ENCODE peak calls at places on chromosomes 6 and 20, in eight cellular contexts. T is Ammon's horn; J is mucosa of gallbladder; N is EH; P is glutamatergic neuron; X is HFF-Myc; M is adipocyte; C is stimulated activated CD4-positive, alpha-beta T cell treated with anti-CD3 and anti-CD28 coated beads, Interleukin-2, amount 100 ng/mL, for 24 hours. I is an unnamed sample.
A peak's percentile ranks its signal among the peaks of the same experiment; 100 is the strongest.

GRCh38 chr6:3747100-3747737 is 4.3 kb downstream of the PXDC1 start:
- DNase-seq in T (no peak), J (no peak), N (no peak), P (no peak), X (no peak), M (no peak), C (no peak), I (no peak)

GRCh38 chr6:17820055-17820454 is 113.3 kb upstream of the NUP153 start:
- DNase-seq in T (peak; percentile 39), J (no peak), N (no peak), P (no peak), X (no peak), M (no peak), C (no peak), I (no peak)

GRCh38 chr6:108944707-108945685 is 96.8 kb downstream of the ARMC2 start:
- DNase-seq in T (peak; percentile 72), J (peak; percentile 63), N (peak; percentile 94), P (no peak), X (peak; percentile 55), M (peak; percentile 85), C (no peak), I (peak; percentile 86)

GRCh38 chr20:21511485-21511849 is 2.4 kb downstream of the NKX2-2 start:
- DNase-seq in T (no peak), J (no peak), N (no peak), P (peak; percentile 21), X (no peak), M (no peak), C (no peak), I (no peak)

GRCh38 chr6:6057442-6058053 is 50.8 kb upstream of the NRN1 start:
- DNase-seq in T (peak; percentile 73), J (peak; percentile 14), N (peak; percentile 2), P (no peak), X (peak; percentile 14), M (peak; percentile 7), C (no peak), I (peak; percentile 52)

GRCh38 chr20:49398401-49399144 is 83.9 kb downstream of the KCNB1 start:
- DNase-seq in T (no peak), J (no peak), N (no peak), P (no peak), X (no peak), M (no peak), C (no peak), I (no peak)

GRCh38 chr6:7725849-7726415 is at the start of gene BMP6:
- DNase-seq in T (peak; percentile 90), J (peak; percentile 86), N (peak; percentile 83), P (peak; percentile 86), X (no peak), M (peak; percentile 94), C (peak; percentile 49), I (peak; percentile 97)

GRCh38 chr20:23939063-23939462 is 49.5 kb downstream of the GGTLC1 start:
- DNase-seq in T (no peak), J (no peak), N (no peak), P (no peak), X (no peak), M (no peak), C (no peak), I (no peak)

GRCh38 chr6:30542915-30543314 is 13.4 kb downstream of the GNL1 start:
- DNase-seq in T (no peak), J (no peak), N (peak; percentile 24), P (no peak), X (no peak), M (no peak), C (no peak), I (no peak)

GRCh38 chr6:154791561-154792317 is 58.5 kb downstream of the SCAF8 start:
- DNase-seq in T (no peak), J (no peak), N (peak; percentile 70), P (no peak), X (no peak), M (peak; percentile 49), C (no peak), I (peak; percentile 16)

GRCh38 chr20:10654630-10655029 is 19.2 kb downstream of the JAG1 start:
- DNase-seq in T (peak; percentile 61), J (no peak), N (no peak), P (no peak), X (no peak), M (no peak), C (no peak), I (no peak)

GRCh38 chr20:46312075-46312944 is 4.0 kb upstream of the CDH22 start:
- DNase-seq in T (no peak), J (no peak), N (no peak), P (peak; percentile 47), X (no peak), M (peak; percentile 11), C (no peak), I (no peak)

GRCh38 chr6:3324262-3324942 is 65.7 kb downstream of the PSMG4 start:
- DNase-seq in T (peak; percentile 90), J (peak; percentile 29), N (peak; percentile 79), P (no peak), X (no peak), M (peak; percentile 67), C (no peak), I (peak; percentile 84)

GRCh38 chr20:9458075-9458818 is 56.1 kb upstream of the LAMP5 start:
- DNase-seq in T (no peak), J (no peak), N (peak; percentile 54), P (no peak), X (no peak), M (peak; percentile 29), C (no peak), I (no peak)

GRCh38 chr20:1225729-1226313 is at the start of gene RAD21L1:
- DNase-seq in T (peak; percentile 80), J (peak; percentile 81), N (peak; percentile 77), P (peak; percentile 92), X (no peak), M (peak; percentile 92), C (peak; percentile 79), I (peak; percentile 95)

GRCh38 chr6:12060780-12061619 is 48.9 kb downstream of the HIVEP1 start:
- DNase-seq in T (peak; percentile 88), J (peak; percentile 67), N (no peak), P (peak; percentile 73), X (no peak), M (no peak), C (peak; percentile 69), I (no peak)

GRCh38 chr6:24522090-24522820 is 27.5 kb downstream of the ALDH5A1 start:
- DNase-seq in T (peak; percentile 12), J (no peak), N (no peak), P (peak; percentile 29), X (no peak), M (no peak), C (no peak), I (no peak)

GRCh38 chr20:40493551-40493950 is 195.5 kb downstream of the MAFB start:
- DNase-seq in T (no peak), J (no peak), N (peak; percentile 53), P (no peak), X (no peak), M (no peak), C (no peak), I (no peak)

GRCh38 chr6:158039571-158040050 is 57.9 kb downstream of the SYNJ2 start:
- DNase-seq in T (peak; percentile 68), J (no peak), N (peak; percentile 50), P (no peak), X (no peak), M (no peak), C (no peak), I (no peak)

GRCh38 chr6:48978016-48978415 is 485.0 kb downstream of the MMUT start:
- DNase-seq in T (no peak), J (no peak), N (peak; percentile 9), P (no peak), X (no peak), M (peak; percentile 9), C (no peak), I (no peak)

GRCh38 chr20:38473353-38473795 is 731 bp downstream of the RALGAPB start:
- DNase-seq in T (peak; percentile 13), J (no peak), N (no peak), P (no peak), X (peak; percentile 9), M (peak; percentile 61), C (no peak), I (no peak)

GRCh38 chr6:50899306-50899840 is 80.7 kb downstream of the TFAP2B start:
- DNase-seq in T (no peak), J (no peak), N (no peak), P (no peak), X (no peak), M (no peak), C (no peak), I (peak; percentile 6)

GRCh38 chr6:35707714-35708407 is 19.1 kb upstream of the FKBP5 start:
- DNase-seq in T (no peak), J (no peak), N (no peak), P (no peak), X (no peak), M (no peak), C (no peak), I (no peak)

GRCh38 chr6:48486373-48486772 is 375.4 kb upstream of the PTCHD4 start:
- DNase-seq in T (no peak), J (no peak), N (no peak), P (no peak), X (no peak), M (no peak), C (no peak), I (no peak)